ENCODE peak calls at places on chromosome 16, in four cellular contexts. D is cardiac muscle cell, E is astrocyte of the cerebellum, S is neural crest cell. C is an unnamed sample.

GRCh38 chr16:10827691-10828341 is 9.2 kb upstream of the TVP23A start:
- DNase-seq in D (no peak), S (peak), E (peak), C (no peak)

GRCh38 chr16:74724820-74725549 is 24.3 kb upstream of the MLKL start:
- DNase-seq in E (peak), D (no peak), S (peak), C (peak)

GRCh38 chr16:11087691-11088431 is 143.5 kb downstream of the CLEC16A start:
- DNase-seq in D (no peak), E (no peak), S (no peak), C (no peak)

GRCh38 chr16:81521141-81521626 is 76.6 kb downstream of the CMIP start:
- DNase-seq in D (no peak), S (no peak), E (no peak), C (no peak)

GRCh38 chr16:75089486-75090202 is 26.9 kb downstream of the LDHD start:
- DNase-seq in S (no peak), D (no peak), E (no peak), C (no peak)

GRCh38 chr16:75471723-75472634 is 7.5 kb upstream of the TMEM170A start:
- DNase-seq in D (peak), E (no peak), S (peak), C (no peak)

GRCh38 chr16:28538733-28539596 is at the start of gene NUPR1:
- DNase-seq in D (no peak), S (no peak), E (peak), C (peak)

GRCh38 chr16:15509593-15510520 is 75.5 kb downstream of the BMERB1 start:
- DNase-seq in E (peak), S (no peak), D (no peak), C (no peak)

GRCh38 chr16:57479422-57480126 is 6.7 kb downstream of the DOK4 start:
- DNase-seq in S (no peak), E (no peak), D (peak), C (no peak)

GRCh38 chr16:89289428-89290395 is 72.2 kb downstream of the ZNF778 start:
- DNase-seq in E (peak), S (peak), D (peak), C (peak)

GRCh38 chr16:7405166-7405565 is 72.5 kb downstream of the RBFOX1 start:
- DNase-seq in E (no peak), S (no peak), D (peak), C (no peak)
- TF ChIP-seq CTCF in E (no peak), S (peak), D (no peak), C (no peak)

GRCh38 chr16:85607331-85607765 is 5.8 kb upstream of the GSE1 start:
- DNase-seq in S (peak), D (peak), E (no peak), C (no peak)
- TF ChIP-seq CTCF in S (peak), D (peak), E (peak), C (no peak)

GRCh38 chr16:64920211-64920610 is 201.7 kb downstream of the CDH11 start:
- DNase-seq in D (no peak), S (no peak), E (no peak), C (no peak)
- TF ChIP-seq CTCF in D (no peak), S (no peak), E (no peak), C (no peak)

DNA sequence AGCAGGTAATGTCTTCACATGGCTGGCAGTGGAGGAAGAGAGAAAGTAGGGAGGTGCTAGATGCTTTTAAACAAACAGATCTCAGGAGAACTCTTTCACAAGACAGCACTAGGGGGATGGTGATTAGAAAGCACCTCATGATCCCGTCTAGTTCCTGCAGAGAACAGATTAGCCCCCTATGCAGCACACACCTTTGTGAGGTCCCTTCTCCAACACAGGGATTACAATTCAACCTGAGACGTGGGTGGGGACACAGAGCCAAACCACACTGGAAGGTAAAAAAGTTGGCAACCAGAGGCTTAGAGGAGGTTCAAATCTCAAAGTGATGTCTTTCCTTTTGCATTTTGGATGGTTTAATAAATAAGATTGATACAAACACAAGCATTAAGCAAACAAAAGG is 394.7 kb downstream of the WWOX start:
- DNase-seq in D (no peak), S (no peak), E (no peak), C (no peak)
- TF ChIP-seq CTCF in D (no peak), S (no peak), E (no peak), C (no peak)

DNA sequence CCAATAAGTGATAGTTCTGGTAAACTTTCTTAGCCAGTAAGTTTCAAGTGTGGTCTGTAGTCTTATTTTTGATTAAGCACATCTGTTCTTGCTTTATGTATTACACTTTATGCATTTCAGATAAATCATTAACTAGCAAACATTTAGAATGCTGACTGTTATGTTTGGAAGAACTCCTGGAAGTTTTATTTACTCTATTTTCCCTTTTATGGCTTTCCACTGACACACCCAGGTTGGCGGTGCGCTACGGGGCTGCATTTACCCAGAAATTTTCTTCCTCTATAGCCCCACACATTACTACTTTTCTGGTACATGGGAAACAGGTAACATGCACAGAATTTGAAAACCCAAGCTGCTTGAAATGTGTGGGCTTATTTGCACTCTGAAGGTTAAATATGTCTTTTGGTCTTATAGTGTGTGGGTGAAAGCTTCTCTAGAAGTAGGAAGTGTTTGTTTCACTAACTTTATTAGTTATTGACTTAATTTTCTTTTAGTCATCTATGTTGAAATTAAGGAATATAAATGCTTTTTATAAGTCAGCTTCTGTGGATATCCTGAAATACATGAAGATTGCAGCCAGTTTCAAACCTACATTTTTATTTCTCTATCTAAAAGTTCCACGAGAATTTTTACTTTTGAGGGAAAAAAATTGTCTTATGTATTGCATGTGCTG is 203.7 kb downstream of the PHKB start:
- DNase-seq in S (no peak), D (no peak), E (no peak), C (no peak)
- TF ChIP-seq CTCF in S (no peak), D (no peak), E (no peak), C (no peak)

GRCh38 chr16:62254847-62255246 is 218.6 kb upstream of the CDH8 start:
- DNase-seq in D (no peak), E (no peak), S (no peak), C (no peak)

GRCh38 chr16:62253926-62254325 is 217.7 kb upstream of the CDH8 start:
- DNase-seq in E (no peak), D (no peak), S (no peak), C (no peak)

GRCh38 chr16:62261760-62262159 is 225.5 kb upstream of the CDH8 start:
- DNase-seq in D (no peak), S (no peak), E (no peak), C (no peak)

DNA sequence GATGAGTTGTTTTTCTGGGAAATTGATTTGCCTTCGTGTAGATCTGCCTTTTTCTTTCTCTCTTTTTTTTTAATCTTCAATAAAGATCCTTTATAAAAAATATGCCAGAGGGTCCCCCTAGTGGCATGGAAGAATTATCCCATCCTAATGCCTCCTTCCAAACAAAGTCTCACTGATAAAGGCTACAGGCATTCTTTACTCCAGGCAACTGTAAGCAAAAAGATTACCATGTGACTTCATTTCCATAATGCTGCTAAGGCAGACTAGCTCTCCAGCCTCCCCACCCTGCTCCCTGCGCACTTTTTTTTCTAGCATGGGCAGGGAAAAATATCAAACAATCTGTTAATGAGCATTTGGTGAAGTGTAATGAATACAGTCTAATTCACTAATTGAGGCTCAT is 220.2 kb upstream of the CDH8 start:
- DNase-seq in S (no peak), D (no peak), E (peak), C (no peak)
- TF ChIP-seq CTCF in S (peak), D (no peak), E (peak), C (peak)

DNA sequence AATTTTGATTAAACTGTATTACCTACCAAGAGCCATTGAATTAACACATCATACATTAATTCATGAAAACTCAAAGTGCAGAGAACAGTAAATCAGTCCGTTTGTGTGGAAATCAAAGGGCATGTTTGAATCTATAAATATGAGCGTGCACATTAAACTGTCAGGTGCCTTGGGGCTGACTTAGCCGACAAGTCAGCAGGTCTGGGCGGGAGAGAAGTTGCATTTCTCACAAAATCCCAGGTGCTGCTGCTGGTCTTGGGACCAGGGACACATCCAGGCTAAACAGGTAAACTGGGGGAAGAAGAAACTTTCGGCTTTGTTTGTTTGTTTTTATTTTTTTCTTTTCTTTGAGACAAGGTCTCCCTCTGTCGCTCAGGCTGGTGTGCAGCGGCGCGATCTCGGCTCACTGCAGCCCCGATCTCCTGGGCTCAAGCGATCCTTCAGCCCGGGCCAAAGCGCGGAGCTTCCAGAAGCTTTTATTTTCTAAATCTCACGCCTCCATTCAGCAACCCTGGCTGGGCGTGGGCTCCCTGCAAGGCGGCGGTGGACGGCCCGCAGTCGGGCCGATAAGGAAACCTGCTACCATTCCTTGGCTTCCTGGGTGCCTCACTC is 213.9 kb downstream of the MRTFB start:
- DNase-seq in S (no peak), E (peak), D (peak), C (peak)
- TF ChIP-seq CTCF in S (peak), E (peak), D (peak), C (peak)

DNA sequence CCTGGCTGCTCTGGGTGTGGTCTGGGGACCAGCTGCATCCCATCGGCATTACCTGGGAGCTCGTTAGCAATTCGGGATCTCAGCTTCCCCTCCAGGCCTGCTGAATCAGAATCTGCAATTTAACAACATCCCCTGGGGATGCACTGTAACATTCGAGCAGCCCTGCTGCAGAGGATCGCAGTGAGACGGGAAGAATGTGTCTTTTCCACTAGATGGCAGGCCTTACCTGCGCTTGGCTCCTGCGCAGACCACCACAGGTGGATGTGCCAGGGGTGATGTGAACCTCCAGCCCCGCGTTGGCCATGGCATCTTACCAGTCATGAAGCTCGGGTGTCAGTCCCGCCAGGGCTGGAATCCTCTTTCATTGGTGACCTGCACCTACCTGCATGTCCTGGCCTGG is 209.9 kb downstream of the PRKCB start:
- DNase-seq in S (peak), D (peak), E (no peak), C (no peak)
- TF ChIP-seq CTCF in S (peak), D (peak), E (no peak), C (peak)

GRCh38 chr16:56311208-56312027 is 113.9 kb downstream of the AMFR start:
- DNase-seq in S (no peak), E (no peak), D (no peak), C (no peak)
- TF ChIP-seq CTCF in S (no peak), E (no peak), D (peak), C (no peak)